ENCODE peak calls at places on chromosomes 13 and 19, in eight cellular contexts. U, C, V, B, J, D, H and I are unnamed samples.

GRCh38 chr13:21074601-21075302 is 13.4 kb upstream of the LATS2 start:
- DNase-seq in U (no peak), C (no peak), V (no peak), B (no peak), J (no peak), D (peak), H (no peak), I (no peak)

GRCh38 chr19:32421589-32422361 is 16.2 kb downstream of the DPY19L3 start:
- DNase-seq in U (no peak), C (no peak), V (peak), B (no peak), J (no peak), D (no peak), H (no peak), I (no peak)

GRCh38 chr19:16380314-16380695 is 55.7 kb downstream of the KLF2 start:
- DNase-seq in U (no peak), C (no peak), V (no peak), B (no peak), J (no peak), D (no peak), H (no peak), I (no peak)

GRCh38 chr13:29886446-29886845 is 36.0 kb upstream of the UBL3 start:
- DNase-seq in U (no peak), C (no peak), V (no peak), B (no peak), J (no peak), D (peak), H (no peak), I (no peak)

GRCh38 chr13:114298866-114299265 is 15.4 kb upstream of the CHAMP1 start:
- DNase-seq in U (peak), C (no peak), V (no peak), B (no peak), J (no peak), D (no peak), H (no peak), I (no peak)

GRCh38 chr19:33471111-33471996 is 50.2 kb downstream of the PEPD start:
- DNase-seq in U (no peak), C (no peak), V (no peak), B (no peak), J (no peak), D (no peak), H (peak), I (no peak)

GRCh38 chr13:113088691-113089020 is 16.9 kb upstream of the F7 start:
- DNase-seq in U (no peak), C (no peak), V (no peak), B (no peak), J (no peak), D (no peak), H (no peak), I (no peak)

GRCh38 chr13:49082653-49083536 is 107.2 kb downstream of the FNDC3A start:
- DNase-seq in U (no peak), C (no peak), V (peak), B (no peak), J (no peak), D (no peak), H (no peak), I (no peak)

GRCh38 chr13:106477303-106477702 is 58.2 kb downstream of the EFNB2 start:
- DNase-seq in U (no peak), C (no peak), V (no peak), B (peak), J (no peak), D (no peak), H (no peak), I (no peak)

GRCh38 chr19:2607712-2608601 is 94.5 kb downstream of the GNG7 start:
- DNase-seq in U (no peak), C (no peak), V (no peak), B (no peak), J (no peak), D (peak), H (no peak), I (no peak)

GRCh38 chr19:48501446-48501960 is 10.1 kb downstream of the LMTK3 start:
- DNase-seq in U (no peak), C (peak), V (no peak), B (peak), J (no peak), D (peak), H (no peak), I (peak)

GRCh38 chr13:43026262-43026661 is 2.9 kb downstream of the DNAJC15 start:
- DNase-seq in U (no peak), C (no peak), V (no peak), B (no peak), J (no peak), D (no peak), H (no peak), I (no peak)